ENCODE peak calls at places on chromosomes 1 and 21, in five cellular contexts. Z, F, X, K and C are unnamed samples. For H3K36me3, the result is how much of the 10 kb centered on the place peaks cover.

GRCh38 chr1:62228883-62229187 is 34.2 kb downstream of the L1TD1 start:
- DNase-seq in Z (no peak), F (no peak), X (no peak), K (no peak), C (no peak)

GRCh38 chr1:196558424-196558823 is 49.8 kb downstream of the KCNT2 start:
- DNase-seq in Z (no peak), F (no peak), X (no peak), K (no peak), C (no peak)

GRCh38 chr21:41632748-41633475 is 125.0 kb upstream of the TMPRSS2 start:
- DNase-seq in Z (no peak), F (no peak), X (no peak), K (no peak), C (no peak)

GRCh38 chr21:27429612-27430361 is 462.9 kb upstream of the ADAMTS5 start:
- DNase-seq in Z (no peak), F (no peak), X (no peak), K (no peak), C (no peak)

GRCh38 chr1:7590426-7590790 is 180.7 kb upstream of the VAMP3 start:
- DNase-seq in Z (no peak), F (no peak), X (no peak), K (no peak), C (peak)

GRCh38 chr1:246153796-246154212 is 353.3 kb downstream of the SMYD3 start:
- DNase-seq in Z (peak), F (no peak), X (no peak), K (no peak), C (no peak)

GRCh38 chr1:75492011-75492410 is 118.9 kb downstream of the SLC44A5 start:
- DNase-seq in Z (no peak), F (no peak), X (no peak), K (no peak), C (no peak)

GRCh38 chr1:46556822-46557221 is 5.4 kb upstream of the KNCN start:
- DNase-seq in Z (peak), F (no peak), X (no peak), K (no peak), C (no peak)

GRCh38 chr21:23601549-23601948 is 2005.7 kb downstream of the MRPL39 start:
- DNase-seq in Z (no peak), F (no peak), X (no peak), K (no peak), C (no peak)

GRCh38 chr1:70891444-70891843 is 156.2 kb downstream of the PTGER3 start:
- DNase-seq in Z (no peak), F (no peak), X (no peak), K (no peak), C (no peak)

GRCh38 chr1:29237906-29238600 is 1.7 kb downstream of the PTPRU start:
- DNase-seq in Z (no peak), F (no peak), X (peak), K (peak), C (peak)

GRCh38 chr1:111450185-111450584 is 921 bp downstream of the ATP5PB start:
- DNase-seq in Z (no peak), F (no peak), X (no peak), K (no peak), C (no peak)

GRCh38 chr1:111449703-111450017 is 396 bp downstream of the ATP5PB start:
- DNase-seq in Z (no peak), F (no peak), X (no peak), K (no peak), C (no peak)

GRCh38 chr1:111448482-111448917 is 556 bp downstream of the WDR77 start:
- DNase-seq in Z (no peak), F (no peak), X (no peak), K (no peak), C (peak)

GRCh38 chr1:111446967-111447892 is 1.8 kb downstream of the WDR77 start:
- DNase-seq in Z (no peak), F (no peak), X (no peak), K (no peak), C (no peak)

DNA sequence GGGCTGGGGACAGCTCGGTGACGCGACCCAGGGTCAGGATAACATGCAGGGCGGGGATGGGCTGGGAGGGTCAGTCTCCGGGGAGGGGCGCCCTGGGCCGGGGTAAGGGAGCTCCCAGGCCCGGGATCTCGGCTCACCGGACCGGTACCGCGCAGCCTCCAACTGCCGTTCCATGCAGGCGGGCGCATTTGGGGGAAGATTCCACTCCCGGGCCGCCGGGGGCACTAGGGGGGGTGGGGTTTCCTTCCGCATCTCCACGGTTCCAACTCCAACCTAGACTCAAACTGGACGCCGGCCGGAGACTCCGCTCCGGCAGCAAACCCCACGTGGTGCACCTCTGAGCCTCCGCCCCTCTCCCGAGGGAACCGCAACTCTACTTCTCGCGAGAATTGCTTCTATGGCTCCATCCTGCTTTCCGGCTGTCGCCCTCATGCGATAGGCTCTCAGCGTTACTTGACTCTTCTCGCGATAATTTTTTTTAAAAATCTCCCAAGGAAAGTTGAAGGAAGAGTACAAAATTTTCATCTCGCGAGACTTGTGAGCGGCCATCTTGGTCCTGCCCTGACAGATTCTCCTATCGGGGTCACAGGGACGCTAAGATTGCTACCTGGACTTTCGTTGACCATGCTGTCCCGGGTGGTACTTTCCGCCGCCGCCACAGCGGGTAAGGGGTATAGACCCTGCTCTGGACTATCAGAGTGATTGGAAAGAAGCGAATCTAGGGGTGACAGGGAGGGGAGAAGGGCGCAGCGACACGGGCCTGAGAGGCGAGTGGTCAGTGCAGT is at the start of the genes ATP5PB and WDR77:
- DNase-seq in Z (peak), F (peak), X (peak), K (peak), C (peak)
- H3K36me3 ChIP-seq in Z (under half), F (under half), X (under half), K (half or more), C (under half)

GRCh38 chr21:39341249-39341923 is 7.5 kb downstream of the HMGN1 start:
- DNase-seq in Z (no peak), F (no peak), X (no peak), K (no peak), C (no peak)
- H3K36me3 ChIP-seq in Z (under half), F (under half), X (under half), K (under half), C (under half)

DNA sequence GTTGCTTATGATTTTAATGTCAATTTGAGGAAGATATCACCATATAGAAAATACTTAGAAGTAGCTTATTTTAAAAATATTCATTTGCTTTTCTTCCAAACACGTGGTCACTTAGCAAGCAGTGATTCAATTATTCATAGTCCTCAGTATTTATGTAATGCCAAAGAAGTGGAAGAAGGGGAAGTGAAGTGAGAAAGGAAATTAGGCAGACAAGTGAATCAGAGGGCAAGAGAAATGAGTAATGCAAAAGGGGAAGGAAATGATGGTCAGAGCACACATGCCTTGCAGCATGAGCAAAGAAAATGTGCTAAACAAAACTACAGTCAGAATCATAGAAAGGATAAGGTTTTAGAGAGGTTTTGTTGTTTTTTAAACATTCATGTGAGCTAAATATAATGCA is 31.8 kb downstream of the SDCCAG8 start:
- DNase-seq in Z (no peak), F (no peak), X (no peak), K (no peak), C (no peak)
- H3K36me3 ChIP-seq in Z (under half), F (under half), X (under half), K (under half), C (under half)

GRCh38 chr1:161052899-161053298 is 7.1 kb upstream of the USF1 start:
- DNase-seq in Z (no peak), F (no peak), X (no peak), K (no peak), C (no peak)
- H3K36me3 ChIP-seq in Z (under half), F (under half), X (under half), K (under half), C (half or more)

GRCh38 chr1:36675106-36675505 is 192.4 kb upstream of the CSF3R start:
- DNase-seq in Z (no peak), F (no peak), X (no peak), K (no peak), C (no peak)

GRCh38 chr1:36675931-36676562 is 193.3 kb upstream of the CSF3R start:
- DNase-seq in Z (no peak), F (no peak), X (no peak), K (no peak), C (no peak)

GRCh38 chr1:36669297-36669696 is 186.6 kb upstream of the CSF3R start:
- DNase-seq in Z (no peak), F (no peak), X (no peak), K (no peak), C (no peak)

GRCh38 chr1:36667836-36668235 is 185.1 kb upstream of the CSF3R start:
- DNase-seq in Z (no peak), F (no peak), X (no peak), K (no peak), C (no peak)

DNA sequence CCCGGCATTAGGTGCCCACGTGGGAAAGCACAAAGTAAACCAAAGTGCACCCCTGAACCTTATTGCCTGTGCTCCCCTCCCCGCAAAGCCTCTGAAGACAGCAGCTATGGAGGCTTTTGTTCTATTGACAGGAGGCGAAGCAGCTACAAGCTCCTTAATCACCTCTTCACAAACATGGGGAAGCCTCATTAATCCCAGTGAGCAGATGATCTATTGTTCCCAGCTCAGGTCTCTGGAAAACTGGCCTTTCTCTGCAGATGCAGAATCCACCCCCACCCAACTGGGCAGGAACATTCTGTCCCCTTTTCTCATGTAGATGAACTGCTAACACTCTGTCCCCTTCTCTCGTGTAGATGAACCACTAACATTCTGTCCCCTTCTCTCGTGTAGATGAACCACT is 190.5 kb upstream of the CSF3R start:
- DNase-seq in Z (no peak), F (no peak), X (no peak), K (no peak), C (no peak)
- H3K36me3 ChIP-seq in Z (under half), F (under half), X (under half), K (under half), C (under half)

GRCh38 chr1:244840219-244840794 is 4.8 kb downstream of the COX20 start:
- DNase-seq in Z (no peak), F (no peak), X (no peak), K (no peak), C (no peak)

GRCh38 chr1:244841274-244841927 is 5.9 kb downstream of the COX20 start:
- DNase-seq in Z (no peak), F (no peak), X (no peak), K (no peak), C (no peak)

GRCh38 chr1:244846653-244847052 is 11.2 kb downstream of the COX20 start:
- DNase-seq in Z (no peak), F (no peak), X (no peak), K (no peak), C (no peak)

GRCh38 chr1:244844155-244845121 is 9.0 kb downstream of the COX20 start:
- DNase-seq in Z (no peak), F (no peak), X (no peak), K (no peak), C (no peak)

GRCh38 chr1:244843148-244843978 is 7.9 kb downstream of the COX20 start:
- DNase-seq in Z (no peak), F (no peak), X (no peak), K (no peak), C (no peak)
- H3K36me3 ChIP-seq in Z (under half), F (under half), X (under half), K (half or more), C (half or more)

GRCh38 chr21:15823486-15824150 is 93.8 kb downstream of the USP25 start:
- DNase-seq in Z (no peak), F (no peak), X (no peak), K (no peak), C (no peak)

GRCh38 chr21:15831497-15831896 is 101.7 kb downstream of the USP25 start:
- DNase-seq in Z (no peak), F (no peak), X (no peak), K (no peak), C (no peak)

GRCh38 chr21:15826147-15826780 is 96.5 kb downstream of the USP25 start:
- DNase-seq in Z (peak), F (no peak), X (no peak), K (no peak), C (no peak)

GRCh38 chr21:15825699-15826098 is 95.9 kb downstream of the USP25 start:
- DNase-seq in Z (no peak), F (no peak), X (no peak), K (no peak), C (no peak)

GRCh38 chr21:15826908-15827601 is 97.3 kb downstream of the USP25 start:
- DNase-seq in Z (no peak), F (no peak), X (no peak), K (no peak), C (no peak)
- H3K36me3 ChIP-seq in Z (under half), F (under half), X (under half), K (under half), C (under half)

GRCh38 chr1:88802404-88802803 is 89.0 kb downstream of the GTF2B start:
- DNase-seq in Z (no peak), F (no peak), X (no peak), K (no peak), C (no peak)
- H3K36me3 ChIP-seq in Z (under half), F (under half), X (under half), K (under half), C (under half)